ENCODE peak calls at places on chromosomes 11 and 22, in ten cellular contexts. P is tibial artery, N is PC-9, I is H9, Y is right lobe of liver, U is psoas muscle, F is cardiac muscle cell, A is OCI-LY7, J is stomach, Q is pancreas. Z is an unnamed sample.

GRCh38 chr22:33853200-33854097 is 66.8 kb downstream of the LARGE1 start:
- DNase-seq in P (peak; percentile 53), N (peak; percentile 68), I (peak; percentile 51), Y (peak; percentile 82), U (peak; percentile 71), F (peak; percentile 21), A (peak; percentile 91), J (peak; percentile 85), Q (peak; percentile 85), Z (peak; percentile 65)

GRCh38 chr11:123560001-123560400 is 94.4 kb downstream of the SCN3B start:
- DNase-seq in P (peak; percentile 28), N (no peak), I (no peak), Y (no peak), U (peak; percentile 81), F (no peak), A (no peak), J (peak; percentile 46), Q (peak; percentile 77), Z (no peak)

GRCh38 chr11:13216019-13217006 is 61.3 kb upstream of the BMAL1 start:
- DNase-seq in P (no peak), N (peak; percentile 80), I (peak; percentile 55), Y (no peak), U (no peak), F (no peak), A (no peak), J (no peak), Q (no peak), Z (no peak)

GRCh38 chr22:44574581-44575343 is 76.7 kb upstream of the RTL6 start:
- DNase-seq in P (no peak), N (no peak), I (no peak), Y (no peak), U (peak; percentile 23), F (peak; percentile 32), A (no peak), J (peak; percentile 16), Q (no peak), Z (no peak)

GRCh38 chr11:101128571-101129202 is 926 bp downstream of the PGR start:
- DNase-seq in P (peak; percentile 24), N (no peak), I (peak; percentile 43), Y (no peak), U (peak; percentile 52), F (peak; percentile 6), A (no peak), J (no peak), Q (peak; percentile 68), Z (no peak)

GRCh38 chr11:112364962-112365481 is 104.4 kb upstream of the PLET1 start:
- DNase-seq in P (no peak), N (no peak), I (no peak), Y (no peak), U (no peak), F (no peak), A (no peak), J (no peak), Q (no peak), Z (no peak)

GRCh38 chr11:73401217-73401923 is 25.2 kb downstream of the RELT start:
- DNase-seq in P (no peak), N (no peak), I (no peak), Y (peak; percentile 14), U (no peak), F (no peak), A (no peak), J (no peak), Q (no peak), Z (no peak)

GRCh38 chr22:32991353-32992115 is 66.6 kb downstream of the SYN3 start:
- DNase-seq in P (peak; percentile 79), N (peak; percentile 72), I (no peak), Y (no peak), U (peak; percentile 89), F (no peak), A (no peak), J (no peak), Q (no peak), Z (no peak)

GRCh38 chr11:74235121-74235520 is 64.0 kb downstream of the PPME1 start:
- DNase-seq in P (no peak), N (no peak), I (no peak), Y (no peak), U (no peak), F (no peak), A (no peak), J (no peak), Q (no peak), Z (no peak)

GRCh38 chr11:117180020-117180419 is 1.5 kb downstream of the SIDT2 start:
- DNase-seq in P (no peak), N (no peak), I (peak; percentile 24), Y (no peak), U (no peak), F (no peak), A (no peak), J (peak; percentile 24), Q (no peak), Z (no peak)

GRCh38 chr11:92440701-92441338 is 216.2 kb downstream of the FAT3 start:
- DNase-seq in P (no peak), N (no peak), I (no peak), Y (no peak), U (no peak), F (no peak), A (no peak), J (no peak), Q (no peak), Z (no peak)

GRCh38 chr11:115613986-115614625 is 109.9 kb upstream of the CADM1 start:
- DNase-seq in P (no peak), N (no peak), I (no peak), Y (no peak), U (no peak), F (no peak), A (no peak), J (no peak), Q (no peak), Z (no peak)

GRCh38 chr11:122248130-122248529 is 132.1 kb upstream of the BLID start:
- DNase-seq in P (no peak), N (no peak), I (no peak), Y (no peak), U (peak; percentile 78), F (peak; percentile 14), A (no peak), J (no peak), Q (peak; percentile 54), Z (no peak)

GRCh38 chr11:77506857-77507256 is 33.0 kb upstream of the PAK1 start:
- DNase-seq in P (no peak), N (peak; percentile 51), I (no peak), Y (no peak), U (no peak), F (no peak), A (no peak), J (no peak), Q (no peak), Z (no peak)

GRCh38 chr22:27515091-27515523 is 286.4 kb downstream of the MN1 start:
- DNase-seq in P (peak; percentile 55), N (no peak), I (no peak), Y (no peak), U (peak; percentile 76), F (no peak), A (no peak), J (no peak), Q (no peak), Z (no peak)

DNA sequence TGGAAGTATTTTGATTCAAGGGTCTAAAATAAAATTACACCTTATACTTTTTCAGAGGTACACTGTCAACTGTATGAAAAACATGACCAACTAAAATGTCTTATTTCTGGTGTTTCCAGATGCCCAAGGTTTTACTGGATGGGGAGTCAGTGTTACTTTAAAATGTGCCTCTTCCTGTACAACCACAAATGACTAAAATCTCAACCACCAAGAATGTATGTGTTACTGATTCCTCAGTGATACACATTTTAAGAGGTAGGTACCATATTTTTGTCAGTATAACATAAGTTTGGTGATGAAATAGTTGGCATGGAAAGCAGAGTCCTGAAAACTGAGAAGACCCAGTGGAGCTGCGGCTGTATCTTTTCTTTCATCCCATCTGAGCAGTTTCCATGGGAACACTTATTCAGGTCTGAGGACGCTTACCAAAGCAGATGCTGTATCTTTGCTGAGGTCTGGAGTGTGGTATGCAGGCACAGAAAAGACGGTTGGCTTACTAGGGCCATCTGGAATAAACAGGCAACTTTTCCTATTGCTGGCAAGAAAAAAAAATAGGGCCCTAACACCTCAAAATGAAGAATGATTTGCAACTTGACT is 21.2 kb upstream of the TP53AIP1 start:
- DNase-seq in P (no peak), N (no peak), I (no peak), Y (no peak), U (no peak), F (no peak), A (no peak), J (no peak), Q (no peak), Z (no peak)
- H3K27ac ChIP-seq in P (no peak overlapping the region), N (no peak overlapping the region), I (no peak overlapping the region), Y (no peak overlapping the region), U (no peak overlapping the region), F (no peak overlapping the region), A (no peak overlapping the region), J (no peak overlapping the region), Q (no peak overlapping the region), Z (no peak overlapping the region)

DNA sequence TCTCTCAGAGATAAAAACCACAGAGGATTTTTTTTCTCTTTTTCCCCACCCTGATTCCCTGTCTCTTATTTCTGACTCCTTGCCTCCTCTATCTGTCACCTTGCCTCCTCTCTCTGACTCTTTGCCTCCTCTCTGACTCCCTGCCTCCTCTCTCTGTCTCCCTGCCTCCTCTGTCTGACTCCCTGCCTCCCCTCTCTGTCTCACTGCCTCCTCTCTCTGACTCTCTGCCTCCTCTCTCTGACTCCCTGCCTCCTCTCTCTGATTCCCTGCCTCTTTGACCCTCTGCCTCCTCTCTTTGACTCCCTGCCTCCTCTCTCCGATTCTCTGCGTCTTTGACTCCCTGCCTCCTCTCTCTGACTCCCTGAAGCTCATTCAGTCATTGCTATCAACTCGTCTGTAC is 3.1 kb downstream of the RASD2 start:
- DNase-seq in P (no peak), N (no peak), I (no peak), Y (no peak), U (no peak), F (no peak), A (no peak), J (no peak), Q (no peak), Z (no peak)
- TF ChIP-seq CTCF in P (no peak), N (no peak), I (no peak), Y (no peak), U (no peak), F (no peak), A (no peak), J (no peak), Q (no peak), Z (no peak)

DNA sequence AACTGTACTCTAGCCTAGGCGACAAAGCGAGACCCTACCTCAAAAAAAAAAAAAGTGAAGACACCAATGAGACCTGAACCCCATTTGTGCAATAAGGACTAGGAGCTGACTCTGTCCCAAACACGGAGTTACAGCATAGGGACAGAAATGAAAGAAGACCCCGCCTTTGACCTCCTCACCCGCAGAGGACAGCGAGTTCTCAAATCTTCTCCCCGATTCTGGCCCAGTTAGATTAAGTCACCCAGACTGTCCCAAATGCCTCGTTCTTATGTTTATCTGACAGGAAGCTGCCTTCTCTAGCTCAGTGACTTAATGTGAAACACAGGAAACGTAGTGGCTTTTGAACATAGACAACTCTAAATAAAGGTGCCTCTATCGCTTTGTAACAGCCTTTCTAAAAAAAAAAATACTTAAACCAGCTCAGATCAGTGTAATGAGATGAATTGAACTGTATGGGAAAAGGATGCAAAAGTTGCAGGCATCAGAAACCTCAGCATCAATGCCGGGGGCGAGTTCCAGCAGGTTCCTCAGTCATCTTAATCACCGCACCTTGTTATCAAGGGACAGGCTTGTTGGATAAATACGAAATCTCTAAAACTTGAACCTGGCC is 10.6 kb downstream of the MYH9 start:
- DNase-seq in P (no peak), N (no peak), I (no peak), Y (no peak), U (no peak), F (no peak), A (peak; percentile 86), J (no peak), Q (no peak), Z (no peak)
- H3K27ac ChIP-seq in P (peak overlapping the region; percentile 98), N (peak overlapping the region; percentile 4), I (no peak overlapping the region), Y (peak overlapping the region; percentile 50), U (peak overlapping the region; percentile 16), F (peak overlapping the region; percentile 24), A (peak overlapping the region; percentile 86), J (peak overlapping the region; percentile 99), Q (no peak overlapping the region), Z (peak overlapping the region; percentile 87)

GRCh38 chr11:63639195-63639832 is 25.1 kb upstream of the PLAAT3 start:
- DNase-seq in P (peak; percentile 28), N (no peak), I (no peak), Y (no peak), U (no peak), F (no peak), A (peak; percentile 25), J (no peak), Q (no peak), Z (no peak)
- TF ChIP-seq CTCF in P (peak; percentile 40), N (peak; percentile 80), I (peak; percentile 58), Y (peak; percentile 41), U (peak; percentile 47), F (peak; percentile 31), A (peak; percentile 81), J (no peak), Q (no peak), Z (no peak)

Z was measured in lung.